ENCODE peak calls at places on chromosomes 2 and 18, in seven cellular contexts. One of them, this sample, is unnamed.

GRCh38 chr18:33923980-33924379 is 300.7 kb downstream of the NOL4 start:
- DNase-seq in ovary: no peak
- DNase-seq in NCI-H2171 treated with DMSO at 0.1 percent for 48 hours: peak
- DNase-seq in IMR-90: no peak
- DNase-seq in dorsolateral prefrontal cortex: no peak
- DNase-seq in choroid plexus epithelial cell: no peak
- DNase-seq in HT1080: no peak
- DNase-seq in this sample: no peak

GRCh38 chr2:149562304-149562703 is 25.3 kb downstream of the MMADHC start:
- DNase-seq in dorsolateral prefrontal cortex: no peak
- DNase-seq in IMR-90: peak
- DNase-seq in choroid plexus epithelial cell: peak
- DNase-seq in NCI-H2171 treated with DMSO at 0.1 percent for 48 hours: no peak
- DNase-seq in HT1080: peak
- DNase-seq in ovary: no peak
- DNase-seq in this sample: peak

GRCh38 chr2:156930423-156930822 is 327.1 kb upstream of the GALNT5 start:
- DNase-seq in dorsolateral prefrontal cortex: no peak
- DNase-seq in ovary: no peak
- DNase-seq in HT1080: no peak
- DNase-seq in IMR-90: no peak
- DNase-seq in NCI-H2171 treated with DMSO at 0.1 percent for 48 hours: no peak
- DNase-seq in choroid plexus epithelial cell: no peak
- DNase-seq in this sample: no peak

GRCh38 chr2:6352906-6353515 is 512.7 kb downstream of the CMPK2 start:
- DNase-seq in IMR-90: peak
- DNase-seq in ovary: no peak
- DNase-seq in NCI-H2171 treated with DMSO at 0.1 percent for 48 hours: peak
- DNase-seq in choroid plexus epithelial cell: peak
- DNase-seq in HT1080: peak
- DNase-seq in dorsolateral prefrontal cortex: peak
- DNase-seq in this sample: peak

GRCh38 chr2:222451270-222451674 is 26.9 kb downstream of the SGPP2 start:
- DNase-seq in ovary: no peak
- DNase-seq in choroid plexus epithelial cell: no peak
- DNase-seq in NCI-H2171 treated with DMSO at 0.1 percent for 48 hours: peak
- DNase-seq in dorsolateral prefrontal cortex: no peak
- DNase-seq in IMR-90: no peak
- DNase-seq in HT1080: peak
- DNase-seq in this sample: no peak

GRCh38 chr18:64017870-64018269 is 48.0 kb downstream of the SERPINB8 start:
- DNase-seq in IMR-90: peak
- DNase-seq in dorsolateral prefrontal cortex: no peak
- DNase-seq in NCI-H2171 treated with DMSO at 0.1 percent for 48 hours: peak
- DNase-seq in choroid plexus epithelial cell: peak
- DNase-seq in HT1080: peak
- DNase-seq in ovary: no peak
- DNase-seq in this sample: no peak

GRCh38 chr2:121316986-121317385 is 32.0 kb upstream of the TFCP2L1 start:
- DNase-seq in choroid plexus epithelial cell: no peak
- DNase-seq in dorsolateral prefrontal cortex: no peak
- DNase-seq in NCI-H2171 treated with DMSO at 0.1 percent for 48 hours: no peak
- DNase-seq in IMR-90: no peak
- DNase-seq in HT1080: no peak
- DNase-seq in ovary: no peak
- DNase-seq in this sample: no peak

GRCh38 chr18:78783564-78783960 is 196.1 kb upstream of the SALL3 start:
- DNase-seq in NCI-H2171 treated with DMSO at 0.1 percent for 48 hours: no peak
- DNase-seq in HT1080: no peak
- DNase-seq in dorsolateral prefrontal cortex: no peak
- DNase-seq in ovary: no peak
- DNase-seq in IMR-90: no peak
- DNase-seq in choroid plexus epithelial cell: no peak
- DNase-seq in this sample: no peak

GRCh38 chr2:158486150-158486969 is 29.6 kb downstream of the PKP4 start:
- DNase-seq in IMR-90: peak
- DNase-seq in choroid plexus epithelial cell: peak
- DNase-seq in dorsolateral prefrontal cortex: no peak
- DNase-seq in ovary: no peak
- DNase-seq in NCI-H2171 treated with DMSO at 0.1 percent for 48 hours: no peak
- DNase-seq in HT1080: no peak
- DNase-seq in this sample: no peak